ENCODE peak calls at places on chromosomes 11 and 22, in six cellular contexts. F is epithelial cell of prostate, X is lower lobe of right lung, P is psoas muscle, J is mesenchymal stem cell, D is breast epithelium. W is an unnamed sample.

GRCh38 chr11:64036081-64037026 is 623 bp downstream of the FLRT1 start:
- DNase-seq in P (peak), J (peak), D (no peak), F (no peak), X (no peak), W (peak)

GRCh38 chr11:75474878-75475766 is 42.1 kb upstream of the KLHL35 start:
- DNase-seq in F (no peak), P (peak), D (peak), J (peak), X (peak), W (no peak)

GRCh38 chr11:35173011-35173511 is 34.1 kb downstream of the CD44 start:
- DNase-seq in J (peak), F (no peak), D (no peak), X (peak), P (no peak), W (no peak)

GRCh38 chr11:130390071-130390758 is 38.2 kb downstream of the ADAMTS8 start:
- DNase-seq in F (no peak), J (peak), P (no peak), D (no peak), X (no peak), W (peak)

GRCh38 chr11:126917531-126918204 is 82.9 kb downstream of the KIRREL3 start:
- DNase-seq in J (peak), P (no peak), D (no peak), F (peak), X (no peak), W (peak)

GRCh38 chr22:45240137-45240809 is 421 bp downstream of the KIAA0930 start:
- DNase-seq in P (peak), D (no peak), X (peak), J (peak), F (no peak), W (no peak)

GRCh38 chr11:98007072-98007471 is 1013.7 kb upstream of the CNTN5 start:
- DNase-seq in X (no peak), D (no peak), J (no peak), P (no peak), F (no peak), W (no peak)

GRCh38 chr22:39003165-39003638 is 10.9 kb upstream of the APOBEC3C start:
- DNase-seq in P (peak), F (peak), J (peak), X (peak), D (peak), W (peak)

GRCh38 chr11:59097113-59097708 is 9.8 kb upstream of the FAM111B start:
- DNase-seq in P (peak), F (no peak), D (no peak), J (peak), X (peak), W (peak)

GRCh38 chr11:122600290-122600689 is 55.2 kb upstream of the UBASH3B start:
- DNase-seq in X (no peak), J (no peak), D (no peak), P (no peak), F (no peak), W (no peak)

GRCh38 chr22:23212061-23213030 is 32.0 kb downstream of the BCR start:
- DNase-seq in D (no peak), F (no peak), X (peak), J (no peak), P (no peak), W (no peak)

GRCh38 chr11:113781682-113782081 is 2.1 kb downstream of the CLDN25 start:
- DNase-seq in J (no peak), F (no peak), X (no peak), P (no peak), D (no peak), W (no peak)

GRCh38 chr11:122367809-122368231 is 251.8 kb upstream of the BLID start:
- DNase-seq in F (no peak), X (no peak), J (peak), D (no peak), P (no peak), W (no peak)

GRCh38 chr11:86047275-86047991 is 21.5 kb downstream of the PICALM start:
- DNase-seq in F (no peak), P (no peak), J (peak), D (no peak), X (no peak), W (no peak)

GRCh38 chr11:4202749-4203148 is 108.2 kb downstream of the RRM1 start:
- DNase-seq in P (no peak), F (no peak), J (no peak), X (no peak), D (no peak), W (no peak)

GRCh38 chr11:35347921-35348331 is 71.4 kb downstream of the SLC1A2 start:
- DNase-seq in F (no peak), X (no peak), J (no peak), D (peak), P (peak), W (peak)

DNA sequence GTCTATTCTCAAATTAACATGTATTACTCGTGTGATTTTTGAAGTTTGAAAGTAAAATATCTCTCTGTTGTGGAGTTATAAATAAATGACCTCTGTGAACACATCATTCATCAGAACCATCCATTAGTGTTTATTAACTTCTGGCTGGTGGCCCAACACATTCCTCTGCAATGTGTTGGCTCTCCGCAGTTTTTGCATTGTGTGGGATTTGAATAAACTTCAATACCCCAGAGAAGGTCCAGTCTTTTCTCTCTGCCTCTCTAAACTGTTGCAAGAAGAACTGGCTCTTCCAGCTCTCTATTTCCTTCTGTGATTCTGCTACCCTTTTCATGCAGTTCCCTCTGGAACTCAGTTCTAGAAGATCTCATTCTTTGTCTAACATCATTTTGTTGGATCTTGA is 125.0 kb upstream of the ARHGAP42 start:
- DNase-seq in X (no peak), P (no peak), D (no peak), J (peak), F (no peak), W (peak)
- H3K27ac ChIP-seq in X (no peak), P (no peak), D (no peak), J (peak), F (no peak), W (peak)

DNA sequence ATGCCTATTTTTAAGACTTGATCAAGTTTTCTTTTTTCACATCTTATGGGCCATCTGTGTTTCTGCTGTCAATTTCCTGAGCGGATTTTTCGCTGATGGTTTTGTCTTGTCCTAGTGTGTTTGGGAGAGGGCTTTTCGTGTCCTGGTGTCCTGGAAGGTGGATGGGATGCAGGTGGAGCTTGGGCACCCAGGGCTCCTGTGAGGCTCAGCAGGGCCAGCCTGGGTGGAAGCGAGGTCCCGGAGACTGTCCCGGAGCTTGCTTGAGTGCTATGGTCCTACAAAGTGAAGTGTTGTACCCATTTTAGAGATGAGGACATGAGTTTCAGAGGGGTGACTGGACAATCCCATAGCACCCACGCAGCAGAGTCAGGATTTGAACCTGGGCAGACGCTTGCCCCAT is 64.0 kb downstream of the TBC1D22A start:
- DNase-seq in D (no peak), X (no peak), F (no peak), J (no peak), P (no peak), W (no peak)
- H3K27ac ChIP-seq in D (no peak), X (no peak), F (no peak), J (no peak), P (no peak), W (no peak)

GRCh38 chr11:117092951-117093590 is 5.2 kb downstream of the SIK3 start:
- DNase-seq in P (no peak), X (no peak), D (no peak), J (no peak), F (no peak), W (no peak)

GRCh38 chr11:117096140-117096972 is 1.9 kb downstream of the SIK3 start:
- DNase-seq in X (no peak), J (peak), F (no peak), D (no peak), P (no peak), W (no peak)

GRCh38 chr11:117095301-117096139 is 2.7 kb downstream of the SIK3 start:
- DNase-seq in D (no peak), J (peak), P (no peak), X (no peak), F (no peak), W (peak)

GRCh38 chr11:117096973-117097566 is 1.2 kb downstream of the SIK3 start:
- DNase-seq in F (no peak), D (no peak), P (no peak), J (peak), X (no peak), W (no peak)

DNA sequence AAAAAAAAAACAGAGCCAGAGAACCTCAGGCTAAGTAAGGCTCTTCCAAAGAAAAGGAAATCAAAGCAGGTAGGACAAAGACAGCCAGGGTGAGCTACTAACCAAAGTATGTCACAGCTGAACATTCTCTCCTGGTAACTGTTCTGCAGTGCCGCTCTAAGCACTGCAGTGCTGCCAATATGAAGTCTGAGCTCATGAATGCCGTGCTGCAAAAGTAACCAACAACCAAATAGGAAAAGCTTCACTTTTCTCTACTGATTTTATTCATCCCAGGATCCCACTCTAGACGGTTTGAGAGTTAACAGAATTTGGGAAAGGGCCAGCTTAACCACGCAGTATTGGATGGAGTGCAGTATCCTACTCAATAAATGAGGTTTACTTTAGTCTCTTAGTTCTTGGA is 3.5 kb downstream of the SIK3 start:
- DNase-seq in D (peak), J (peak), P (no peak), X (no peak), F (no peak), W (no peak)
- H3K27ac ChIP-seq in D (peak), J (no peak), P (peak), X (no peak), F (peak), W (no peak)

DNA sequence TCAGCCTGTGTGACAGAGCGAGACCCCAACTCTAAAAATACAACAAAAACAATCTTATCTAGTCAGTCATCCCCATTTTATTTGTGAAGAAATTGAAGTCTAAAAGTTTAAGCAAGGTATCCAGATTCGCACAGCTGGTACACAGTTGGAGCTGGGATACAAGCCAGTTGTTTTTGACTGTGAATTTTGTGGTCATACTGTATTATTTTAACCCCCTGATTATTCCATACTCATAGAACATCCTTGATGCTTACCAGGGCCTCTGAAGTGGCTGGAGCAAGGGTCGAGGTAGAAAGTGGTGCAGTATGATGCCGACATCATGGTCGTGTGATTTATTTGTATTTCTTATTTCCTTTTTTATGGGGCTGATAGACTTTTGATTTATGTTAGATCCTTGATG is 50.0 kb downstream of the BID start:
- DNase-seq in D (no peak), X (no peak), F (no peak), J (no peak), P (no peak), W (no peak)
- H3K27ac ChIP-seq in D (no peak), X (no peak), F (no peak), J (no peak), P (peak), W (no peak)

DNA sequence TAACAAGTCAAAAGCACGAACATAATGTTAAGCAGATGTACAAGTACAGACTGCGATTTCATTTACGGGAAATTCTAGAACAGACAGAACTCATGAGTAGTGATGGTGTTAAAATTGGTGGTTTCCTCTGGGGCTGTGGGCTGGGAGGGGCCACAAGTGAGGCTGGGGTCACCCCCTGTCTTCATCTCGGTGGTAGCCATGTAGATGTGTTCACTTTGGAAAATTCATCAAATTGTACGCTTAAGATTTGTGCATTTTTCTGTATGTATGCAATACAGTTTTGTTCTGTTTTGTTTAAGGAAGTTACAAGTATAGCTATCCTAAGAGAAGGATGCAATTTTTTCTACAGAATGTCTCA is 504 bp upstream of the ASCC2 start:
- DNase-seq in D (no peak), J (no peak), X (no peak), F (no peak), P (no peak), W (no peak)
- H3K27ac ChIP-seq in D (peak), J (peak), X (peak), F (peak), P (peak), W (peak)